ENCODE peak calls at places on chromosomes 7 and 10, in four cellular contexts. G is H1, A is HCT116, S is K562. O is an unnamed sample.

GRCh38 chr10:89207181-89207800 is at the start of gene CH25H:
- DNase-seq in S (no peak), G (no peak), A (no peak), O (peak; percentile 44)

GRCh38 chr7:55005241-55005836 is 13.5 kb upstream of the EGFR start:
- DNase-seq in G (no peak), A (no peak), S (no peak), O (no peak)

GRCh38 chr7:19377611-19378339 is 232.6 kb upstream of the FERD3L start:
- DNase-seq in G (no peak), A (no peak), S (no peak), O (no peak)

GRCh38 chr7:76369011-76369410 is 10.2 kb upstream of the YWHAG start:
- DNase-seq in A (no peak), G (no peak), S (no peak), O (no peak)

GRCh38 chr7:25951414-25952276 is 200.4 kb upstream of the NFE2L3 start:
- DNase-seq in A (no peak), G (no peak), S (no peak), O (peak; percentile 96)

GRCh38 chr7:139776486-139777303 is 1.1 kb downstream of the HIPK2 start:
- DNase-seq in S (peak; percentile 64), G (peak; percentile 53), A (no peak), O (peak; percentile 51)

GRCh38 chr7:73746378-73746777 is 7.8 kb upstream of the ABHD11 start:
- DNase-seq in S (no peak), A (no peak), G (no peak), O (no peak)

GRCh38 chr10:142371-142770 is 7.1 kb downstream of the ZMYND11 start:
- DNase-seq in A (no peak), S (no peak), G (no peak), O (no peak)

GRCh38 chr7:105875505-105875904 is 894 bp downstream of the ATXN7L1 start:
- DNase-seq in G (no peak), S (peak; percentile 29), A (no peak), O (no peak)

GRCh38 chr7:32496052-32496813 is 944 bp downstream of the AVL9 start:
- DNase-seq in S (peak; percentile 29), A (no peak), G (no peak), O (no peak)

GRCh38 chr10:28202941-28203352 is 99.9 kb downstream of the MPP7 start:
- DNase-seq in G (no peak), S (no peak), A (no peak), O (no peak)

GRCh38 chr10:3867454-3868273 is 82.7 kb upstream of the KLF6 start:
- DNase-seq in G (no peak), S (no peak), A (no peak), O (no peak)

GRCh38 chr10:60800918-60801317 is 22.6 kb downstream of the CDK1 start:
- DNase-seq in G (no peak), S (no peak), A (no peak), O (no peak)

GRCh38 chr10:121935702-121936101 is 7.9 kb upstream of the ATE1 start:
- DNase-seq in S (no peak), G (no peak), A (no peak), O (no peak)

GRCh38 chr7:27834179-27834921 is 94.4 kb downstream of the TAX1BP1 start:
- DNase-seq in G (no peak), S (no peak), A (no peak), O (no peak)

GRCh38 chr7:124460555-124460954 is 305.0 kb downstream of the GPR37 start:
- DNase-seq in A (no peak), S (no peak), G (no peak), O (no peak)

GRCh38 chr7:30196408-30196807 is 61.6 kb downstream of the MTURN start:
- DNase-seq in G (no peak), A (no peak), S (no peak), O (peak; percentile 16)

GRCh38 chr7:142669074-142669654 is 80.1 kb upstream of the PRSS1 start:
- DNase-seq in G (no peak), A (no peak), S (peak; percentile 32), O (no peak)

GRCh38 chr10:110912374-110912773 is 6.6 kb downstream of the BBIP1 start:
- DNase-seq in A (no peak), G (no peak), S (no peak), O (no peak)

GRCh38 chr10:71266147-71266917 is 52.7 kb upstream of the SLC29A3 start:
- DNase-seq in A (no peak), G (no peak), S (peak; percentile 64), O (peak; percentile 78)

DNA sequence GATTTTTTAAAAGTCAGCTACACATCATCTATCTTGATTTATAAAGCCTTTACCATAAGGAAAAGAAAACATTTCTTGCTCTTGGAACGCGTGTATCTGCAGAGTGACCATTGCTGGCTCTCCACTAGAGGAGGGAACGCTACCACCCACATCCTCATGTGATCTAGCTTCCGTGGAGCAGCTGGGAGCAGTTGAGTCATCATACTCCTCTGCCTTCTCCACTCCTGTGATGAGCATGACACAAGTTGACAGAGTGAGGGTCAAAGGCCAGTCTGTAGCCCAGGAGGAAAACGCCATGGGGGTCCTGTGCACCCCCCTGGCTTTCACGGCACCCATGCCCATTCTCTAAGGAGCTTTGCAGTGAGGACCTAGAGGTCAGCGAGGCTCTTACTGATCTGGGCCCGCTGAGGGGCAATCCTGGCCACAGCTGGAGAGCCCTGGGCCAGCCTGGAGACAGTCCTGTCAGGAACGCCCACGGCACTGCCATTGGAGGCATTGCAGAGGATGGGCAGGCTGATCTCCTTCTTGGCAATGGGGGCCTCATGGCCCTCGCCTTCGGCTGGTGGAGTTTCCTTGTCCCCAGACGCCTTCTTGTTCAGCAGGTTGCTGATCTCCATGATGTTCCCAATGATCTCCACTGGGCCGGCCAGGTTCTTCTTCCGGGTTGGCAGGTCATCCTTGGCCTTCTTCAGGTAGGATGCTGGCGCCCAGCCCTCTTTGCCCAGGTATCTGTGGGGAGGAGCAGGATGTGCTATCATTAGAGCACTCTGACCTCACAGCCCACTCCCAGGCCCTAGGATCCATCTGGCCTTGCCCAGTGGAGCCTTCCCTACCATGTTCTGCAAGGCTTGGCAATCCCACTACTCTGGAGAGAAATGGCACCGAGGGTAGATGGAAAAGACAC is 119.2 kb downstream of the NEURL1 start:
- DNase-seq in G (no peak), S (peak; percentile 63), A (no peak), O (no peak)
- TF ChIP-seq JUND in G (no peak), S (peak; percentile 93), A (no peak), O (no peak)

GRCh38 chr10:6402349-6402709 is 177.7 kb downstream of the PRKCQ start:
- DNase-seq in A (no peak), S (no peak), G (no peak), O (no peak)
- TF ChIP-seq JUND in A (no peak), S (no peak), G (no peak), O (no peak)

GRCh38 chr10:116817780-116818343 is 31.4 kb upstream of the ENO4 start:
- DNase-seq in A (no peak), S (no peak), G (no peak), O (no peak)
- TF ChIP-seq JUND in A (no peak), S (no peak), G (no peak), O (no peak)

GRCh38 chr10:72367301-72367970 is 12.7 kb upstream of the DNAJB12 start:
- DNase-seq in G (no peak), S (no peak), A (no peak), O (no peak)

GRCh38 chr10:72370201-72370722 is 15.5 kb upstream of the DNAJB12 start:
- DNase-seq in G (no peak), S (no peak), A (no peak), O (no peak)

GRCh38 chr10:72365106-72365505 is 10.4 kb upstream of the DNAJB12 start:
- DNase-seq in G (no peak), S (no peak), A (no peak), O (no peak)

DNA sequence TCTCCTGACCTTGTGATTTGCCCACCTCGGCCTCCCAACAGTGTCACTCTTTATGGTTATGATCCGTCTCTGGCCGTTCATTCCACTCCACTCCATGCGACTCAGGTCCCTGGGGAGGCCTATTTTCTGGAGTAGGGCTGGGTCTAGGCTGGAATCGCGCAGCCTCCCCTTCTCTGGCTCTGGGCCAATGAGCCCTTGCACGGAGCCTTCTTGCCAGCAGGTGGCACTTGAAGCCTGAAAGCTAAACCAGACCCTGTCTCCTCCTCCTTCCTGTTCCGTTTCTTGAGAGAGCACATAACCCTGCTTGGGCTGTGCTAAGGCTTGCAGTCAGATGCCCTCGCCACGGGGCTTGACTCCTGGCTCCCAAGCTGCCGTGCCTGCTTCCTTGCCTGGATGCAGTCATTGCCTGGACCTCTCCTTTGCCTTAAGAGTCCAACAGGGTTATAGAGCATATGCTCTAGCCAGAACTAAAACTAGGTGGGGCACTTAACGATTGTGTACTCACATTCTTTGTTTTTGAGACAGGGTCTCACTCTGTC is 9.6 kb upstream of the DNAJB12 start:
- DNase-seq in S (peak; percentile 89), A (peak; percentile 82), G (peak; percentile 91), O (peak; percentile 89)
- TF ChIP-seq JUND in S (peak; percentile 58), A (no peak), G (no peak), O (no peak)

GRCh38 chr10:114300036-114300645 is 61.1 kb downstream of the VWA2 start:
- DNase-seq in S (no peak), A (no peak), G (no peak), O (no peak)

GRCh38 chr10:114301177-114301576 is 62.1 kb downstream of the VWA2 start:
- DNase-seq in S (peak; percentile 7), G (no peak), A (no peak), O (no peak)

GRCh38 chr10:114304017-114304565 is 65.0 kb downstream of the VWA2 start:
- DNase-seq in G (peak; percentile 86), S (peak; percentile 50), A (peak; percentile 85), O (peak; percentile 48)

GRCh38 chr10:114303556-114303955 is 64.5 kb downstream of the VWA2 start:
- DNase-seq in S (no peak), G (no peak), A (no peak), O (no peak)

GRCh38 chr10:114301951-114302710 is 63.1 kb downstream of the VWA2 start:
- DNase-seq in G (no peak), S (no peak), A (no peak), O (no peak)
- TF ChIP-seq JUND in G (no peak), S (no peak), A (no peak), O (no peak)

GRCh38 chr7:52502281-52502680 is 533.2 kb upstream of the POM121L12 start:
- DNase-seq in A (no peak), S (no peak), G (no peak), O (no peak)

GRCh38 chr7:52501696-52502095 is 533.7 kb upstream of the POM121L12 start:
- DNase-seq in S (no peak), A (no peak), G (no peak), O (no peak)

GRCh38 chr7:52504546-52504945 is 530.9 kb upstream of the POM121L12 start:
- DNase-seq in G (no peak), S (no peak), A (no peak), O (no peak)

GRCh38 chr7:52498319-52498718 is 537.1 kb upstream of the POM121L12 start:
- DNase-seq in A (no peak), G (no peak), S (no peak), O (no peak)

GRCh38 chr7:52500796-52501195 is 534.6 kb upstream of the POM121L12 start:
- DNase-seq in G (no peak), S (no peak), A (no peak), O (no peak)
- TF ChIP-seq JUND in G (no peak), S (no peak), A (no peak), O (no peak)

GRCh38 chr10:131743190-131744151 is 157.3 kb upstream of the PPP2R2D start:
- DNase-seq in G (no peak), S (no peak), A (no peak), O (no peak)

GRCh38 chr10:131744356-131744755 is 156.5 kb upstream of the PPP2R2D start:
- DNase-seq in G (no peak), S (no peak), A (no peak), O (no peak)

GRCh38 chr10:131739201-131739600 is 161.6 kb upstream of the PPP2R2D start:
- DNase-seq in S (no peak), A (no peak), G (no peak), O (no peak)

GRCh38 chr10:131745591-131745990 is 155.2 kb upstream of the PPP2R2D start:
- DNase-seq in G (no peak), A (no peak), S (no peak), O (no peak)

GRCh38 chr10:131742371-131743000 is 158.3 kb upstream of the PPP2R2D start:
- DNase-seq in G (peak; percentile 35), S (no peak), A (no peak), O (no peak)
- TF ChIP-seq JUND in G (no peak), S (no peak), A (no peak), O (no peak)